ENCODE peak calls at places on chromosomes 13 and 19, in seven cellular contexts. One of them, this sample, is unnamed.

GRCh38 chr19:3732108-3732507 is 23.9 kb downstream of the TJP3 start:
- DNase-seq in neural progenitor cell: no peak
- DNase-seq in GM23248: no peak
- DNase-seq in AG04450: no peak
- DNase-seq in fibroblast of lung: no peak
- DNase-seq in body of pancreas: no peak
- DNase-seq in prostate gland: no peak
- DNase-seq in this sample: no peak

GRCh38 chr19:36060430-36060829 is 5.7 kb downstream of the WDR62 start:
- DNase-seq in neural progenitor cell: peak; percentile 43
- DNase-seq in GM23248: peak; percentile 70
- DNase-seq in AG04450: peak; percentile 29
- DNase-seq in fibroblast of lung: peak; percentile 47
- DNase-seq in body of pancreas: no peak
- DNase-seq in prostate gland: no peak
- DNase-seq in this sample: peak; percentile 11

GRCh38 chr13:52945348-52945747 is 83.3 kb upstream of the OLFM4 start:
- DNase-seq in neural progenitor cell: no peak
- DNase-seq in GM23248: no peak
- DNase-seq in AG04450: no peak
- DNase-seq in fibroblast of lung: no peak
- DNase-seq in body of pancreas: no peak
- DNase-seq in prostate gland: no peak
- DNase-seq in this sample: peak; percentile 71

GRCh38 chr13:101631403-101631802 is 178.9 kb downstream of the ITGBL1 start:
- DNase-seq in neural progenitor cell: no peak
- DNase-seq in GM23248: no peak
- DNase-seq in AG04450: no peak
- DNase-seq in fibroblast of lung: no peak
- DNase-seq in body of pancreas: no peak
- DNase-seq in prostate gland: no peak
- DNase-seq in this sample: no peak

GRCh38 chr13:50715402-50716146 is 127.9 kb downstream of the DLEU7 start:
- DNase-seq in neural progenitor cell: no peak
- DNase-seq in GM23248: no peak
- DNase-seq in AG04450: no peak
- DNase-seq in fibroblast of lung: no peak
- DNase-seq in body of pancreas: no peak
- DNase-seq in prostate gland: no peak
- DNase-seq in this sample: peak; percentile 98

GRCh38 chr19:50796128-50796633 is 6.0 kb downstream of the ACP4 start:
- DNase-seq in neural progenitor cell: no peak
- DNase-seq in GM23248: no peak
- DNase-seq in AG04450: no peak
- DNase-seq in fibroblast of lung: no peak
- DNase-seq in body of pancreas: no peak
- DNase-seq in prostate gland: no peak
- DNase-seq in this sample: no peak

GRCh38 chr13:111519490-111520170 is 199.2 kb downstream of the TEX29 start:
- DNase-seq in neural progenitor cell: no peak
- DNase-seq in GM23248: no peak
- DNase-seq in AG04450: no peak
- DNase-seq in fibroblast of lung: no peak
- DNase-seq in body of pancreas: no peak
- DNase-seq in prostate gland: no peak
- DNase-seq in this sample: no peak

GRCh38 chr19:55600336-55601028 is 394 bp downstream of the ZNF524 start:
- DNase-seq in neural progenitor cell: peak; percentile 96
- DNase-seq in GM23248: peak; percentile 65
- DNase-seq in AG04450: no peak
- DNase-seq in fibroblast of lung: peak; percentile 65
- DNase-seq in body of pancreas: no peak
- DNase-seq in prostate gland: no peak
- DNase-seq in this sample: no peak

GRCh38 chr19:6717441-6717971 is 2.9 kb downstream of the C3 start:
- DNase-seq in neural progenitor cell: no peak
- DNase-seq in GM23248: no peak
- DNase-seq in AG04450: no peak
- DNase-seq in fibroblast of lung: peak; percentile 12
- DNase-seq in body of pancreas: no peak
- DNase-seq in prostate gland: no peak
- DNase-seq in this sample: no peak

GRCh38 chr13:75494491-75494890 is 12.5 kb upstream of the TBC1D4 start:
- DNase-seq in neural progenitor cell: no peak
- DNase-seq in GM23248: peak; percentile 69
- DNase-seq in AG04450: no peak
- DNase-seq in fibroblast of lung: peak; percentile 71
- DNase-seq in body of pancreas: no peak
- DNase-seq in prostate gland: no peak
- DNase-seq in this sample: no peak

GRCh38 chr13:41401371-41401770 is 56.0 kb upstream of the RGCC start:
- DNase-seq in neural progenitor cell: peak; percentile 53
- DNase-seq in GM23248: no peak
- DNase-seq in AG04450: no peak
- DNase-seq in fibroblast of lung: no peak
- DNase-seq in body of pancreas: no peak
- DNase-seq in prostate gland: no peak
- DNase-seq in this sample: no peak

GRCh38 chr13:101474419-101474957 is 22.0 kb downstream of the ITGBL1 start:
- DNase-seq in neural progenitor cell: peak; percentile 80
- DNase-seq in GM23248: peak; percentile 69
- DNase-seq in AG04450: peak; percentile 90
- DNase-seq in fibroblast of lung: peak; percentile 96
- DNase-seq in body of pancreas: no peak
- DNase-seq in prostate gland: no peak
- DNase-seq in this sample: no peak

GRCh38 chr13:50707533-50708096 is 135.9 kb downstream of the DLEU7 start:
- DNase-seq in neural progenitor cell: no peak
- DNase-seq in GM23248: no peak
- DNase-seq in AG04450: no peak
- DNase-seq in fibroblast of lung: no peak
- DNase-seq in body of pancreas: no peak
- DNase-seq in prostate gland: no peak
- DNase-seq in this sample: no peak

GRCh38 chr13:57629391-57629804 is 2.1 kb upstream of the PCDH17 start:
- DNase-seq in neural progenitor cell: no peak
- DNase-seq in GM23248: peak; percentile 14
- DNase-seq in AG04450: no peak
- DNase-seq in fibroblast of lung: no peak
- DNase-seq in body of pancreas: peak; percentile 13
- DNase-seq in prostate gland: no peak
- DNase-seq in this sample: no peak

GRCh38 chr19:54178581-54179261 is 5.8 kb upstream of the TMC4 start:
- DNase-seq in neural progenitor cell: peak; percentile 66
- DNase-seq in GM23248: peak; percentile 30
- DNase-seq in AG04450: no peak
- DNase-seq in fibroblast of lung: no peak
- DNase-seq in body of pancreas: no peak
- DNase-seq in prostate gland: no peak
- DNase-seq in this sample: no peak

GRCh38 chr19:5963855-5964254 is 14.1 kb downstream of the RANBP3 start:
- DNase-seq in neural progenitor cell: no peak
- DNase-seq in GM23248: no peak
- DNase-seq in AG04450: no peak
- DNase-seq in fibroblast of lung: no peak
- DNase-seq in body of pancreas: no peak
- DNase-seq in prostate gland: no peak
- DNase-seq in this sample: no peak

DNA sequence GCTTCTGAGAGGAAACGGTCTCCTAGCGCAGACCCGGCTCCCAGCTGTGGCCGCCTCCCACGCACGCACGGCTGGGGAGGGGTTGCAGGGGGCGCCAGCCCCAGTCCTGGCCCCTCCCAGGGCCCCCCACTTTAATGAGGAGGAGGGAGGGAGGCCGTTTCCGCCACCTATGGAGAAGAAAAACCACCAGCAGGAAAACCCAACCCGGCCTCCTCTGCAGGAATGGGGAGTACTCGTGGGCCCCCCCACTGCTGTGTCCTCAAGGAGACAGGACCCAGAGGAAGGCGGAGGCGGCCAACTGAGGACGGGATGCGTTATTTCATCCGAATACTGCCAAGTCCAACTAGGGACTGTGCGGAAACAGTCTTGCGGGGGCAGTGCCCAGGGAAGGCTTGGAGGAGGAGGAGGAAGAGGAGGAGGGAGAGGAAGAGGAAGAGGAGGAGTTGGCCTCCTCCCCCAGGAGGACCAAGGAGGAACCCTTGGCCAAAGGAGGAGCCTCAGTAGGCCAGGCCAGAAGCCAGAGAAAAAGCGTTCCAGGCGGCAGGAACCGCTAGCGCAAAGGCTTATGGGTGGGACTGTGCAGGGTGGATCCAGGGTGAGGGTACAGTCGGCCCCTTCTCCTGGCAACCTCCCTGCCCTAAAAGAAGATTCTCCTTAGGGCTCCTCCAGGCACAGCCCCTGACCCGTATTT is 3.9 kb upstream of the SSBP4 start:
- DNase-seq in neural progenitor cell: no peak
- DNase-seq in GM23248: peak; percentile 88
- DNase-seq in AG04450: no peak
- DNase-seq in fibroblast of lung: peak; percentile 59
- DNase-seq in body of pancreas: no peak
- DNase-seq in prostate gland: no peak
- DNase-seq in this sample: peak; percentile 92
- H3K4me3 ChIP-seq in neural progenitor cell: no peak overlapping the region
- H3K4me3 ChIP-seq in GM23248: peak overlapping the region; percentile 67
- H3K4me3 ChIP-seq in AG04450: peak overlapping the region; percentile 51
- H3K4me3 ChIP-seq in fibroblast of lung: peak overlapping the region; percentile 24
- H3K4me3 ChIP-seq in body of pancreas: no peak overlapping the region
- H3K4me3 ChIP-seq in prostate gland: peak overlapping the region; percentile 13
- H3K4me3 ChIP-seq in this sample: peak overlapping the region; percentile 26

GRCh38 chr19:2722541-2723344 is 1.6 kb upstream of the DIRAS1 start:
- DNase-seq in neural progenitor cell: no peak
- DNase-seq in GM23248: peak; percentile 96
- DNase-seq in AG04450: no peak
- DNase-seq in fibroblast of lung: peak; percentile 82
- DNase-seq in body of pancreas: peak; percentile 64
- DNase-seq in prostate gland: no peak
- DNase-seq in this sample: peak; percentile 57

GRCh38 chr19:2721570-2722540 is 683 bp upstream of the DIRAS1 start:
- DNase-seq in neural progenitor cell: no peak
- DNase-seq in GM23248: no peak
- DNase-seq in AG04450: no peak
- DNase-seq in fibroblast of lung: no peak
- DNase-seq in body of pancreas: no peak
- DNase-seq in prostate gland: no peak
- DNase-seq in this sample: no peak

GRCh38 chr19:2719910-2720776 is 1.0 kb downstream of the DIRAS1 start:
- DNase-seq in neural progenitor cell: peak; percentile 62
- DNase-seq in GM23248: peak; percentile 85
- DNase-seq in AG04450: no peak
- DNase-seq in fibroblast of lung: peak; percentile 27
- DNase-seq in body of pancreas: peak; percentile 42
- DNase-seq in prostate gland: no peak
- DNase-seq in this sample: no peak

GRCh38 chr19:2719232-2719735 is 1.9 kb downstream of the DIRAS1 start:
- DNase-seq in neural progenitor cell: no peak
- DNase-seq in GM23248: no peak
- DNase-seq in AG04450: no peak
- DNase-seq in fibroblast of lung: no peak
- DNase-seq in body of pancreas: no peak
- DNase-seq in prostate gland: no peak
- DNase-seq in this sample: no peak

GRCh38 chr19:2720777-2721569 is at the start of gene DIRAS1:
- DNase-seq in neural progenitor cell: peak; percentile 60
- DNase-seq in GM23248: peak; percentile 26
- DNase-seq in AG04450: no peak
- DNase-seq in fibroblast of lung: no peak
- DNase-seq in body of pancreas: no peak
- DNase-seq in prostate gland: no peak
- DNase-seq in this sample: no peak
- H3K4me3 ChIP-seq in neural progenitor cell: peak within 1 kb of the TSS; percentile 57
- H3K4me3 ChIP-seq in GM23248: peak within 1 kb of the TSS; percentile 64
- H3K4me3 ChIP-seq in AG04450: peak within 1 kb of the TSS; percentile 61
- H3K4me3 ChIP-seq in fibroblast of lung: peak within 1 kb of the TSS; percentile 26
- H3K4me3 ChIP-seq in body of pancreas: peak within 1 kb of the TSS; percentile 34
- H3K4me3 ChIP-seq in prostate gland: peak within 1 kb of the TSS; percentile 36
- H3K4me3 ChIP-seq in this sample: peak within 1 kb of the TSS; percentile 25

GRCh38 chr19:10866495-10866894 is 4.9 kb upstream of the CARM1 start:
- DNase-seq in neural progenitor cell: no peak
- DNase-seq in GM23248: no peak
- DNase-seq in AG04450: no peak
- DNase-seq in fibroblast of lung: no peak
- DNase-seq in body of pancreas: no peak
- DNase-seq in prostate gland: no peak
- DNase-seq in this sample: no peak

GRCh38 chr19:10862561-10863106 is 8.7 kb upstream of the CARM1 start:
- DNase-seq in neural progenitor cell: no peak
- DNase-seq in GM23248: no peak
- DNase-seq in AG04450: no peak
- DNase-seq in fibroblast of lung: no peak
- DNase-seq in body of pancreas: no peak
- DNase-seq in prostate gland: no peak
- DNase-seq in this sample: no peak

GRCh38 chr19:10861118-10861651 is 10.2 kb upstream of the CARM1 start:
- DNase-seq in neural progenitor cell: peak; percentile 45
- DNase-seq in GM23248: peak; percentile 60
- DNase-seq in AG04450: no peak
- DNase-seq in fibroblast of lung: no peak
- DNase-seq in body of pancreas: peak; percentile 31
- DNase-seq in prostate gland: no peak
- DNase-seq in this sample: peak; percentile 70

GRCh38 chr19:10864538-10864899 is 6.8 kb upstream of the CARM1 start:
- DNase-seq in neural progenitor cell: peak; percentile 87
- DNase-seq in GM23248: peak; percentile 87
- DNase-seq in AG04450: peak; percentile 47
- DNase-seq in fibroblast of lung: peak; percentile 57
- DNase-seq in body of pancreas: peak; percentile 90
- DNase-seq in prostate gland: peak; percentile 83
- DNase-seq in this sample: no peak

DNA sequence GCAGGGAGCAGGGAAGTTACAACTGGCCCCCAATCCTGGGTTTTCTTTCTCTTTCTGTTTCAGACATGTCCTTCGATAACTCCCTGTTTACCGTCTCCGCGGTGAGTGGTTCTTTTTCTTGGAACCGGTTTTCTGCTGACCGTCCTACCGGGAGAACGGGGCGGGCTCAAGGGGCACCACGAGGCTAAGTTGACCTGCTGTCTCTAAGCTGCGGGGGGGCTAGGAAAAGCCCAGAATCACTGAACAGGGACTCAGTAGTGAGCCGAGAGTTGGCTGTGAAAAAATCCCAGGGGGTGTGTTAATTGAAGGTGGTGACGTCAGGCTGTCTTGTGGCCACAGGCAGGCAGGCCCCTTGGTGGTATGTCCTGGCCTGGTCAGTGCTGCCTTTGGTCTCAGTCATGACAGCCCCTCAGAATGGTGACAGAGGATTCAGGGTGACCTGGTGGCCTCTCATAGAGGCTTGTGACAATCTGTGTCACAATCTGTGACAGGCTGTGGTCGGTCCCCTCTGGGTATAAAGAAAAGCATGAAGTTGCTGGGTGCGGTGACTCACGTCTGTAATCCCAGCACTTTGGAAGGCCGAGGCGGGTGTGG is 8.1 kb upstream of the CARM1 start:
- DNase-seq in neural progenitor cell: no peak
- DNase-seq in GM23248: peak; percentile 75
- DNase-seq in AG04450: no peak
- DNase-seq in fibroblast of lung: peak; percentile 58
- DNase-seq in body of pancreas: peak; percentile 55
- DNase-seq in prostate gland: peak; percentile 51
- DNase-seq in this sample: no peak
- H3K4me3 ChIP-seq in neural progenitor cell: no peak overlapping the region
- H3K4me3 ChIP-seq in GM23248: no peak overlapping the region
- H3K4me3 ChIP-seq in AG04450: no peak overlapping the region
- H3K4me3 ChIP-seq in fibroblast of lung: no peak overlapping the region
- H3K4me3 ChIP-seq in body of pancreas: no peak overlapping the region
- H3K4me3 ChIP-seq in prostate gland: no peak overlapping the region
- H3K4me3 ChIP-seq in this sample: no peak overlapping the region

GRCh38 chr19:48446579-48446978 is 796 bp downstream of the GRWD1 start:
- DNase-seq in neural progenitor cell: no peak
- DNase-seq in GM23248: no peak
- DNase-seq in AG04450: no peak
- DNase-seq in fibroblast of lung: no peak
- DNase-seq in body of pancreas: no peak
- DNase-seq in prostate gland: no peak
- DNase-seq in this sample: no peak
- H3K4me3 ChIP-seq in neural progenitor cell: peak overlapping the region; percentile 89
- H3K4me3 ChIP-seq in GM23248: peak overlapping the region; percentile 95
- H3K4me3 ChIP-seq in AG04450: peak overlapping the region; percentile 96
- H3K4me3 ChIP-seq in fibroblast of lung: peak overlapping the region; percentile 96
- H3K4me3 ChIP-seq in body of pancreas: peak overlapping the region; percentile 89
- H3K4me3 ChIP-seq in prostate gland: peak overlapping the region; percentile 82
- H3K4me3 ChIP-seq in this sample: peak overlapping the region; percentile 99

This sample was measured in HL-60.